ENCODE peak calls at places on chromosomes 13 and 19, in nine cellular contexts. P is neural crest cell; W is AG09309; A is cardiac fibroblast; U is transverse colon; C is CD4-positive, alpha-beta T cell; Y is K562; E is HFFc6; I is ovary. O is an unnamed sample.

GRCh38 chr13:76798037-76798436 is 88.2 kb downstream of the KCTD12 start:
- DNase-seq in P (no peak), W (no peak), A (no peak), U (no peak), C (no peak), Y (no peak), E (no peak), I (no peak), O (no peak)

GRCh38 chr19:44570984-44571684 is 41.7 kb upstream of the CEACAM20 start:
- DNase-seq in P (peak; percentile 70), W (peak; percentile 57), A (peak; percentile 90), U (peak; percentile 67), C (peak; percentile 13), Y (peak; percentile 86), E (peak; percentile 81), I (peak; percentile 40), O (peak; percentile 75)

GRCh38 chr19:31612873-31613272 is 263.6 kb upstream of the TSHZ3 start:
- DNase-seq in P (no peak), W (no peak), A (no peak), U (no peak), C (no peak), Y (no peak), E (no peak), I (no peak), O (no peak)

GRCh38 chr13:39370048-39370447 is 232.9 kb downstream of the LHFPL6 start:
- DNase-seq in P (no peak), W (no peak), A (no peak), U (no peak), C (no peak), Y (no peak), E (no peak), I (no peak), O (no peak)

GRCh38 chr13:97322740-97323342 is 100.7 kb downstream of the MBNL2 start:
- DNase-seq in P (no peak), W (no peak), A (no peak), U (no peak), C (no peak), Y (no peak), E (no peak), I (no peak), O (no peak)

GRCh38 chr13:111399776-111400505 is 79.5 kb downstream of the TEX29 start:
- DNase-seq in P (no peak), W (no peak), A (no peak), U (no peak), C (no peak), Y (no peak), E (no peak), I (no peak), O (no peak)

GRCh38 chr19:14419038-14419813 is at the start of gene DDX39A:
- DNase-seq in P (peak; percentile 88), W (peak; percentile 97), A (peak; percentile 100), U (peak; percentile 98), C (peak; percentile 98), Y (peak; percentile 100), E (peak; percentile 100), I (peak; percentile 94), O (peak; percentile 99)

GRCh38 chr13:30340367-30341184 is 33.2 kb upstream of the KATNAL1 start:
- DNase-seq in P (no peak), W (peak; percentile 95), A (peak; percentile 81), U (peak; percentile 45), C (no peak), Y (peak; percentile 67), E (peak; percentile 93), I (peak; percentile 47), O (no peak)

GRCh38 chr19:55652311-55653078 is 2.3 kb upstream of the U2AF2 start:
- DNase-seq in P (no peak), W (no peak), A (no peak), U (no peak), C (no peak), Y (no peak), E (no peak), I (peak; percentile 79), O (no peak)

GRCh38 chr13:32453981-32454380 is 26.1 kb upstream of the N4BP2L1 start:
- DNase-seq in P (no peak), W (no peak), A (peak; percentile 67), U (no peak), C (no peak), Y (no peak), E (no peak), I (no peak), O (no peak)

GRCh38 chr19:18379803-18380747 is 5.9 kb upstream of the GDF15 start:
- DNase-seq in P (no peak), W (no peak), A (peak; percentile 82), U (peak; percentile 89), C (no peak), Y (peak; percentile 77), E (peak; percentile 88), I (peak; percentile 86), O (no peak)

GRCh38 chr19:13476071-13476470 is 30.2 kb downstream of the CACNA1A start:
- DNase-seq in P (no peak), W (no peak), A (no peak), U (no peak), C (no peak), Y (no peak), E (no peak), I (no peak), O (no peak)

GRCh38 chr19:1865172-1866010 is 2.0 kb upstream of the KLF16 start:
- DNase-seq in P (no peak), W (no peak), A (no peak), U (no peak), C (no peak), Y (no peak), E (no peak), I (no peak), O (no peak)
- TF ChIP-seq CTCF in P (no peak), W (no peak), A (no peak), U (no peak), C (no peak), Y (no peak), E (no peak), I (no peak), O (no peak)

GRCh38 chr13:46010148-46010547 is 42.4 kb downstream of the ZC3H13 start:
- DNase-seq in P (no peak), W (no peak), A (peak; percentile 10), U (no peak), C (no peak), Y (peak; percentile 3), E (no peak), I (no peak), O (no peak)
- TF ChIP-seq CTCF in P (peak; percentile 58), W (peak; percentile 28), A (peak; percentile 35), U (no peak), C (no peak), Y (no peak), E (peak; percentile 62), I (no peak), O (no peak)

GRCh38 chr19:3163943-3164342 is 14.6 kb upstream of the S1PR4 start:
- DNase-seq in P (no peak), W (no peak), A (no peak), U (no peak), C (no peak), Y (no peak), E (no peak), I (no peak), O (no peak)

GRCh38 chr19:3161453-3161852 is 17.1 kb upstream of the S1PR4 start:
- DNase-seq in P (no peak), W (no peak), A (peak; percentile 32), U (no peak), C (no peak), Y (peak; percentile 34), E (peak; percentile 28), I (no peak), O (no peak)

GRCh38 chr19:3160219-3160618 is 18.4 kb upstream of the S1PR4 start:
- DNase-seq in P (no peak), W (no peak), A (no peak), U (no peak), C (no peak), Y (no peak), E (no peak), I (no peak), O (no peak)

GRCh38 chr19:3162418-3163229 is 15.9 kb upstream of the S1PR4 start:
- DNase-seq in P (no peak), W (no peak), A (no peak), U (no peak), C (no peak), Y (peak; percentile 47), E (no peak), I (no peak), O (peak; percentile 72)

GRCh38 chr19:3163230-3163886 is 15.2 kb upstream of the S1PR4 start:
- DNase-seq in P (peak; percentile 62), W (no peak), A (peak; percentile 67), U (peak; percentile 56), C (peak; percentile 60), Y (peak; percentile 85), E (peak; percentile 31), I (peak; percentile 77), O (peak; percentile 74)
- TF ChIP-seq CTCF in P (peak; percentile 91), W (peak; percentile 98), A (peak; percentile 98), U (peak; percentile 94), C (peak; percentile 89), Y (peak; percentile 94), E (peak; percentile 99), I (peak; percentile 90), O (peak; percentile 97)

GRCh38 chr19:29084266-29084665 is 128.7 kb downstream of the UQCRFS1 start:
- DNase-seq in P (peak; percentile 28), W (peak; percentile 4), A (peak; percentile 5), U (no peak), C (no peak), Y (peak; percentile 25), E (peak; percentile 22), I (no peak), O (no peak)
- TF ChIP-seq CTCF in P (peak; percentile 49), W (peak; percentile 70), A (peak; percentile 37), U (no peak), C (no peak), Y (peak; percentile 56), E (peak; percentile 76), I (no peak), O (no peak)

DNA sequence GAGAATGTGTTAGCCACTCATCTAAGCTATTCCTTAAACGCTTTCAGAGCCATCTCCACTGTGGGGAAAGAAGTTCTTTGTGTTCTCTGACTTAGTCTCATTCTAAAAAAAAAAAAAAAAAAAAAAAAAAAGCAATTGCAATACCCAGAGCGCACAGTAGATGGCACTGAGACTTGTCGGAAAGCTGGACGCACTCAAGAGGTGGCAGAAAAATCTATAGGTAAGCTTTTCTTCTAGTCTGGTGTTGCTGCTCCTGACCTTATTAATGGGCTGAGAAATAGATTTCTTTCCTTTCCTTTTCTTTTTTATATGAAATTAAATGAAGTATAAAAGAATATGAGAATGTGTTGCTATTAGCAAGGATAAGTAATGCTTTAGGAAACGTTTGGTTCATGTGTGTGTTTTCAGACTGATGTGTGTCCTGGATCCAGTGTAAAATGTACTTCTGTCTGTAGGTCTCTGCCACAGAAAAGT is 4.7 kb upstream of the GJB2 start:
- DNase-seq in P (no peak), W (peak; percentile 16), A (peak; percentile 63), U (no peak), C (no peak), Y (peak; percentile 10), E (no peak), I (no peak), O (peak; percentile 28)
- TF ChIP-seq CTCF in P (peak; percentile 79), W (peak; percentile 72), A (peak; percentile 75), U (peak; percentile 76), C (peak; percentile 87), Y (peak; percentile 43), E (peak; percentile 87), I (no peak), O (peak; percentile 91)